ENCODE peak calls at places on chromosome 4, in nine cellular contexts. E is fibroblast of pulmonary artery, O is PC-3, R is uterus, F is AG04450, C is Panc1, Y is A549, H is WERI-Rb-1, B is OCI-LY7. I is an unnamed sample.

GRCh38 chr4:42578187-42578586 is 78.7 kb downstream of the ATP8A1 start:
- DNase-seq in E (no peak), O (no peak), R (no peak), F (no peak), C (no peak), Y (no peak), H (no peak), B (no peak), I (no peak)

GRCh38 chr4:169927280-169927679 is 98.9 kb downstream of the MFAP3L start:
- DNase-seq in E (no peak), O (no peak), R (no peak), F (no peak), C (no peak), Y (no peak), H (no peak), B (no peak), I (no peak)

GRCh38 chr4:112421911-112422310 is 94.1 kb downstream of the NEUROG2 start:
- DNase-seq in E (no peak), O (no peak), R (no peak), F (no peak), C (no peak), Y (no peak), H (no peak), B (no peak), I (no peak)

GRCh38 chr4:108397850-108398249 is 222.5 kb upstream of the RPL34 start:
- DNase-seq in E (no peak), O (no peak), R (no peak), F (no peak), C (no peak), Y (no peak), H (no peak), B (no peak), I (no peak)

GRCh38 chr4:77821775-77822174 is 2.6 kb upstream of the CNOT6L start:
- DNase-seq in E (no peak), O (no peak), R (no peak), F (no peak), C (no peak), Y (no peak), H (no peak), B (peak; percentile 72), I (no peak)

GRCh38 chr4:150867148-150867547 is 147.9 kb downstream of the LRBA start:
- DNase-seq in E (peak; percentile 90), O (peak; percentile 88), R (peak; percentile 24), F (peak; percentile 50), C (no peak), Y (peak; percentile 77), H (peak; percentile 40), B (peak; percentile 83), I (peak; percentile 14)

GRCh38 chr4:150130953-150131352 is 52.7 kb downstream of the DCLK2 start:
- DNase-seq in E (peak; percentile 60), O (peak; percentile 22), R (no peak), F (no peak), C (no peak), Y (no peak), H (no peak), B (no peak), I (no peak)

GRCh38 chr4:127533028-127533700 is 99.6 kb upstream of the INTU start:
- DNase-seq in E (peak; percentile 57), O (no peak), R (peak; percentile 76), F (no peak), C (no peak), Y (no peak), H (no peak), B (no peak), I (no peak)

GRCh38 chr4:129278868-129279267 is 182.9 kb downstream of the C4orf33 start:
- DNase-seq in E (no peak), O (no peak), R (no peak), F (no peak), C (no peak), Y (no peak), H (no peak), B (no peak), I (no peak)

GRCh38 chr4:5705672-5706310 is 2.6 kb downstream of the EVC2 start:
- DNase-seq in E (peak; percentile 64), O (no peak), R (no peak), F (no peak), C (no peak), Y (no peak), H (no peak), B (no peak), I (no peak)

GRCh38 chr4:67929447-67929846 is 33.8 kb downstream of the TMPRSS11A start:
- DNase-seq in E (peak; percentile 12), O (peak; percentile 94), R (no peak), F (no peak), C (no peak), Y (peak; percentile 5), H (no peak), B (no peak), I (no peak)

GRCh38 chr4:108644237-108644636 is 6.2 kb upstream of the OSTC start:
- DNase-seq in E (peak; percentile 36), O (peak; percentile 47), R (no peak), F (no peak), C (no peak), Y (no peak), H (no peak), B (no peak), I (no peak)

GRCh38 chr4:142203505-142203904 is 567.1 kb downstream of the IL15 start:
- DNase-seq in E (no peak), O (no peak), R (no peak), F (no peak), C (no peak), Y (no peak), H (no peak), B (no peak), I (no peak)

DNA sequence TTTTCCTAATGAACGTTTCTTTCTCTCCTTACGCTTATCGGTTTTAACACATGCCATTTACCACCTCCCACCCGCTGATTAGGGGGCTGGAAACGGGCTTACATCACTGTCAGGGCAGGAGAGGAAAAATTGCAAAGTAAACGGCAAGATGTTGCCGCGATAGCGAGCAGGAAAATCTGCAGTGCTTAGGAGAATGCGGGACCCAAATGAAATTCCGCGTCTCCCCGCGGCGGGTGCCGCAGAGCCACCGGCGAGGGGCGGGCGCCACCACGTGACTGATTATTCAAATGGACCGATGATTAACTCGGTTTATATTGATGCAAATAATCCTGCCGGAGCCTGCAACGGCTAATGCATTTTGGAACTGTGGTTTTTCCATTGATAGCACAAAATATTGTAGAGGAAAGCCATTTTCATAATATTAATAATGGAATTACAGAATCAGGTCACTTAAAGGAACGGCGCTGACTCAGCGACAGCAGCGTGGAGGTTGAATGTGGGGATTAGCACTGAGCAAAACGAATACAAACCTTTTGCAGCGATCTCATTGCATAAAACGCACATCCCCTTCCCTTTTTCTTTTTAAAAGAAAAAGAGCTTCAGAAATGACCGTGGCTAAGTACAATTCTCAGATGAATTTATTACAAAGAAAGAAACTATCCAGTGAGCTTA is 224.2 kb downstream of the STIM2 start:
- DNase-seq in E (peak; percentile 14), O (peak; percentile 34), R (no peak), F (no peak), C (no peak), Y (no peak), H (peak; percentile 76), B (no peak), I (no peak)
- TF ChIP-seq CTCF in E (no peak), O (peak; percentile 24), R (peak; percentile 8), F (peak; percentile 13), C (no peak), Y (no peak), H (peak; percentile 31), B (peak; percentile 29), I (no peak)

GRCh38 chr4:87010192-87010591 is 75.4 kb downstream of the AFF1 start:
- DNase-seq in E (no peak), O (no peak), R (no peak), F (no peak), C (no peak), Y (no peak), H (no peak), B (no peak), I (no peak)

GRCh38 chr4:87017580-87018061 is 82.8 kb downstream of the AFF1 start:
- DNase-seq in E (peak; percentile 91), O (no peak), R (no peak), F (no peak), C (no peak), Y (peak; percentile 68), H (no peak), B (no peak), I (peak; percentile 44)

GRCh38 chr4:87012265-87012953 is 77.6 kb downstream of the AFF1 start:
- DNase-seq in E (no peak), O (no peak), R (no peak), F (no peak), C (no peak), Y (peak; percentile 64), H (no peak), B (no peak), I (no peak)

GRCh38 chr4:87011340-87012034 is 76.7 kb downstream of the AFF1 start:
- DNase-seq in E (peak; percentile 92), O (peak; percentile 79), R (peak; percentile 57), F (no peak), C (peak; percentile 59), Y (peak; percentile 80), H (no peak), B (no peak), I (no peak)

DNA sequence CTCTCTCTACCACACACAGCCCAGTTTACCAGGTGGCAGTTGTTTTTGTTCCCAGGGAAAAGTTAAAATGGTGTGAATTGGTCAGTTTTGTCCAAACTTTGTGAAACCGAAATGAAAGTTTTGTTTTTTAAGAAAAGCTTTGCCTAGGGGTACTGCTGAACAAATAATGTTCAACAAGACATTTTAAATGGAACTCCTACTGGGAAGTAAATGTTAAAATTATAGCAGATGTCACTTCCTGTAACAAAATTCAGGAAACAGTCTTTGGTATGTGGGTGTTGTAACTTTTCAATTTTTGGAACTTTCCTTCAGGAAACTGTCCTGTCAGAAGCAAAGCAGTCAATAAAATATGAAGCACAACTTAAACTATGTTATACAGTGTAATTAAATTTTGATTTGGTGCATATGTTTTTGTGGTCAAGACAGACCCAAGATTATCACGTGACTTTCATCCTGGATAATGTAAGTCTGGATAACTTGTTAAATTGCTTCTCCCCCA is 79.5 kb downstream of the AFF1 start:
- DNase-seq in E (peak; percentile 83), O (peak; percentile 14), R (no peak), F (no peak), C (no peak), Y (no peak), H (no peak), B (no peak), I (no peak)
- H3K4me3 ChIP-seq in E (no peak overlapping the region), O (no peak overlapping the region), R (no peak overlapping the region), F (no peak overlapping the region), C (no peak overlapping the region), Y (no peak overlapping the region), H (no peak overlapping the region), B (no peak overlapping the region), I (no peak overlapping the region)

DNA sequence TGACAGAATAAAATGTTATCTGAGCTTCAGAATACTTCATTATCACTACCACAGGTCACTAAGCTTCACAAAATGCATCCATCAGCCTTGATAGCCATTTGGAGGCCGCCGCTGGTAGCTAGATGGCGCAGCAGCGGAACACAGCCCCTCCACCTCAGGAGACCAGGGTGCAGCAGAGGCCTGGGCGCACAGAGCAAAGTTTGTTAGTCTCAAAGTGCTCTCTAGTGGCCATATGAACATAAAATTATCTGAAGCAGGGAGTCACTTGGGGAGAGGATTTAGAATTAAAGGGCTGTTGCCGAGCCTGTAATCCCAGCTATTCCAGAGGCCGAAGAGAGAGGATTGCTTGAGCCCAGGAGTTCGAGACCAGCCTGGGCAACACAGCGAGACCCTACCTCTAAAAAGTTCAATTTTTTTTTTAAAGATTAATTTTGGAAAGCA is 8.1 kb upstream of the DCTD start:
- DNase-seq in E (peak; percentile 80), O (peak; percentile 77), R (peak; percentile 51), F (no peak), C (peak; percentile 54), Y (peak; percentile 85), H (peak; percentile 94), B (peak; percentile 86), I (no peak)
- TF ChIP-seq CTCF in E (peak; percentile 53), O (peak; percentile 80), R (peak; percentile 46), F (peak; percentile 68), C (peak; percentile 88), Y (peak; percentile 72), H (peak; percentile 90), B (peak; percentile 91), I (peak; percentile 47)

GRCh38 chr4:139887378-139887801 is 221.8 kb downstream of the MGST2 start:
- DNase-seq in E (no peak), O (no peak), R (no peak), F (no peak), C (no peak), Y (no peak), H (no peak), B (no peak), I (no peak)
- H3K4me3 ChIP-seq in E (no peak overlapping the region), O (peak overlapping the region; percentile 73), R (peak overlapping the region; percentile 7), F (peak overlapping the region; percentile 34), C (no peak overlapping the region), Y (no peak overlapping the region), H (no peak overlapping the region), B (no peak overlapping the region), I (no peak overlapping the region)